ENCODE peak calls at places on chromosomes 1 and 21, in seven cellular contexts. One of them, this sample, is unnamed.

GRCh38 chr1:231969078-231969477 is 342.5 kb downstream of the DISC1 start:
- DNase-seq in endodermal cell: no peak
- DNase-seq in NCI-H774: peak; percentile 80
- DNase-seq in AG09319: no peak
- DNase-seq in LoVo: no peak
- DNase-seq in left ventricle myocardium inferior: no peak
- DNase-seq in activated CD4-positive, CD25-positive, alpha-beta regulatory T cell treated with anti-CD3 and anti-CD28 coated beads, Interleukin-2, amount 50 U/mL, for 72 hours: no peak
- DNase-seq in this sample: no peak

GRCh38 chr1:17540255-17541001 is 930 bp downstream of the ARHGEF10L start:
- DNase-seq in endodermal cell: peak; percentile 90
- DNase-seq in NCI-H774: no peak
- DNase-seq in AG09319: no peak
- DNase-seq in LoVo: no peak
- DNase-seq in left ventricle myocardium inferior: peak; percentile 66
- DNase-seq in activated CD4-positive, CD25-positive, alpha-beta regulatory T cell treated with anti-CD3 and anti-CD28 coated beads, Interleukin-2, amount 50 U/mL, for 72 hours: no peak
- DNase-seq in this sample: no peak

GRCh38 chr21:37159053-37159776 is 86.2 kb downstream of the TTC3 start:
- DNase-seq in endodermal cell: no peak
- DNase-seq in NCI-H774: no peak
- DNase-seq in AG09319: no peak
- DNase-seq in LoVo: no peak
- DNase-seq in left ventricle myocardium inferior: no peak
- DNase-seq in activated CD4-positive, CD25-positive, alpha-beta regulatory T cell treated with anti-CD3 and anti-CD28 coated beads, Interleukin-2, amount 50 U/mL, for 72 hours: no peak
- DNase-seq in this sample: no peak

GRCh38 chr1:47181955-47182680 is 7.7 kb downstream of the PDZK1IP1 start:
- DNase-seq in endodermal cell: no peak
- DNase-seq in NCI-H774: no peak
- DNase-seq in AG09319: no peak
- DNase-seq in LoVo: no peak
- DNase-seq in left ventricle myocardium inferior: no peak
- DNase-seq in activated CD4-positive, CD25-positive, alpha-beta regulatory T cell treated with anti-CD3 and anti-CD28 coated beads, Interleukin-2, amount 50 U/mL, for 72 hours: no peak
- DNase-seq in this sample: no peak

GRCh38 chr1:110112143-110112542 is at the start of gene UBL4B:
- DNase-seq in endodermal cell: no peak
- DNase-seq in NCI-H774: no peak
- DNase-seq in AG09319: no peak
- DNase-seq in LoVo: no peak
- DNase-seq in left ventricle myocardium inferior: no peak
- DNase-seq in activated CD4-positive, CD25-positive, alpha-beta regulatory T cell treated with anti-CD3 and anti-CD28 coated beads, Interleukin-2, amount 50 U/mL, for 72 hours: no peak
- DNase-seq in this sample: no peak

GRCh38 chr1:187261637-187262036 is 432.9 kb downstream of the PLA2G4A start:
- DNase-seq in endodermal cell: no peak
- DNase-seq in NCI-H774: peak; percentile 47
- DNase-seq in AG09319: no peak
- DNase-seq in LoVo: no peak
- DNase-seq in left ventricle myocardium inferior: no peak
- DNase-seq in activated CD4-positive, CD25-positive, alpha-beta regulatory T cell treated with anti-CD3 and anti-CD28 coated beads, Interleukin-2, amount 50 U/mL, for 72 hours: no peak
- DNase-seq in this sample: no peak

GRCh38 chr1:25793585-25794170 is 6.3 kb upstream of the SELENON start:
- DNase-seq in endodermal cell: no peak
- DNase-seq in NCI-H774: no peak
- DNase-seq in AG09319: no peak
- DNase-seq in LoVo: no peak
- DNase-seq in left ventricle myocardium inferior: no peak
- DNase-seq in activated CD4-positive, CD25-positive, alpha-beta regulatory T cell treated with anti-CD3 and anti-CD28 coated beads, Interleukin-2, amount 50 U/mL, for 72 hours: no peak
- DNase-seq in this sample: no peak

GRCh38 chr1:201724039-201724759 is 104.8 kb upstream of the IPO9 start:
- DNase-seq in endodermal cell: no peak
- DNase-seq in NCI-H774: no peak
- DNase-seq in AG09319: no peak
- DNase-seq in LoVo: no peak
- DNase-seq in left ventricle myocardium inferior: peak; percentile 34
- DNase-seq in activated CD4-positive, CD25-positive, alpha-beta regulatory T cell treated with anti-CD3 and anti-CD28 coated beads, Interleukin-2, amount 50 U/mL, for 72 hours: no peak
- DNase-seq in this sample: no peak

GRCh38 chr1:110281363-110282290 is 57.5 kb upstream of the RBM15 start:
- DNase-seq in endodermal cell: no peak
- DNase-seq in NCI-H774: peak; percentile 31
- DNase-seq in AG09319: no peak
- DNase-seq in LoVo: no peak
- DNase-seq in left ventricle myocardium inferior: no peak
- DNase-seq in activated CD4-positive, CD25-positive, alpha-beta regulatory T cell treated with anti-CD3 and anti-CD28 coated beads, Interleukin-2, amount 50 U/mL, for 72 hours: no peak
- DNase-seq in this sample: no peak

GRCh38 chr1:36080801-36081200 is 3.1 kb upstream of the TEKT2 start:
- DNase-seq in endodermal cell: no peak
- DNase-seq in NCI-H774: no peak
- DNase-seq in AG09319: no peak
- DNase-seq in LoVo: no peak
- DNase-seq in left ventricle myocardium inferior: no peak
- DNase-seq in activated CD4-positive, CD25-positive, alpha-beta regulatory T cell treated with anti-CD3 and anti-CD28 coated beads, Interleukin-2, amount 50 U/mL, for 72 hours: no peak
- DNase-seq in this sample: no peak

GRCh38 chr1:80248886-80249285 is 1242.4 kb upstream of the ADGRL4 start:
- DNase-seq in endodermal cell: no peak
- DNase-seq in NCI-H774: no peak
- DNase-seq in AG09319: no peak
- DNase-seq in LoVo: no peak
- DNase-seq in left ventricle myocardium inferior: no peak
- DNase-seq in activated CD4-positive, CD25-positive, alpha-beta regulatory T cell treated with anti-CD3 and anti-CD28 coated beads, Interleukin-2, amount 50 U/mL, for 72 hours: no peak
- DNase-seq in this sample: no peak

GRCh38 chr1:938088-938683 is 14.5 kb downstream of the SAMD11 start:
- DNase-seq in endodermal cell: no peak
- DNase-seq in NCI-H774: no peak
- DNase-seq in AG09319: no peak
- DNase-seq in LoVo: no peak
- DNase-seq in left ventricle myocardium inferior: no peak
- DNase-seq in activated CD4-positive, CD25-positive, alpha-beta regulatory T cell treated with anti-CD3 and anti-CD28 coated beads, Interleukin-2, amount 50 U/mL, for 72 hours: no peak
- DNase-seq in this sample: no peak

GRCh38 chr1:228043281-228043845 is 36.6 kb downstream of the WNT3A start:
- DNase-seq in endodermal cell: no peak
- DNase-seq in NCI-H774: no peak
- DNase-seq in AG09319: no peak
- DNase-seq in LoVo: peak; percentile 34
- DNase-seq in left ventricle myocardium inferior: no peak
- DNase-seq in activated CD4-positive, CD25-positive, alpha-beta regulatory T cell treated with anti-CD3 and anti-CD28 coated beads, Interleukin-2, amount 50 U/mL, for 72 hours: no peak
- DNase-seq in this sample: no peak

GRCh38 chr1:181398544-181398943 is 84.8 kb upstream of the CACNA1E start:
- DNase-seq in endodermal cell: peak; percentile 20
- DNase-seq in NCI-H774: no peak
- DNase-seq in AG09319: no peak
- DNase-seq in LoVo: no peak
- DNase-seq in left ventricle myocardium inferior: no peak
- DNase-seq in activated CD4-positive, CD25-positive, alpha-beta regulatory T cell treated with anti-CD3 and anti-CD28 coated beads, Interleukin-2, amount 50 U/mL, for 72 hours: no peak
- DNase-seq in this sample: no peak

GRCh38 chr1:3907031-3907534 is 7.0 kb upstream of the C1orf174 start:
- DNase-seq in endodermal cell: peak; percentile 82
- DNase-seq in NCI-H774: no peak
- DNase-seq in AG09319: no peak
- DNase-seq in LoVo: no peak
- DNase-seq in left ventricle myocardium inferior: no peak
- DNase-seq in activated CD4-positive, CD25-positive, alpha-beta regulatory T cell treated with anti-CD3 and anti-CD28 coated beads, Interleukin-2, amount 50 U/mL, for 72 hours: no peak
- DNase-seq in this sample: peak; percentile 77

GRCh38 chr1:106406114-106406513 is 650.4 kb upstream of the PRMT6 start:
- DNase-seq in endodermal cell: no peak
- DNase-seq in NCI-H774: no peak
- DNase-seq in AG09319: no peak
- DNase-seq in LoVo: no peak
- DNase-seq in left ventricle myocardium inferior: no peak
- DNase-seq in activated CD4-positive, CD25-positive, alpha-beta regulatory T cell treated with anti-CD3 and anti-CD28 coated beads, Interleukin-2, amount 50 U/mL, for 72 hours: no peak
- DNase-seq in this sample: no peak

GRCh38 chr1:61825398-61825797 is 83.1 kb downstream of the PATJ start:
- DNase-seq in endodermal cell: no peak
- DNase-seq in NCI-H774: no peak
- DNase-seq in AG09319: no peak
- DNase-seq in LoVo: no peak
- DNase-seq in left ventricle myocardium inferior: no peak
- DNase-seq in activated CD4-positive, CD25-positive, alpha-beta regulatory T cell treated with anti-CD3 and anti-CD28 coated beads, Interleukin-2, amount 50 U/mL, for 72 hours: no peak
- DNase-seq in this sample: no peak

GRCh38 chr1:44604167-44604955 is 69.9 kb downstream of the TMEM53 start:
- DNase-seq in endodermal cell: no peak
- DNase-seq in NCI-H774: no peak
- DNase-seq in AG09319: no peak
- DNase-seq in LoVo: no peak
- DNase-seq in left ventricle myocardium inferior: no peak
- DNase-seq in activated CD4-positive, CD25-positive, alpha-beta regulatory T cell treated with anti-CD3 and anti-CD28 coated beads, Interleukin-2, amount 50 U/mL, for 72 hours: no peak
- DNase-seq in this sample: no peak

This sample was measured in OCI-LY7.